ENCODE peak calls at places on chromosome 20, in six cellular contexts. Z is SW480; F is GM13976; I is lower lobe of right lung; X is activated CD4-positive, alpha-beta T cell treated with anti-CD3 and anti-CD28 coated beads, Interleukin-2, amount 50 U/mL, for 48 hours; T is MCF 10A. V is an unnamed sample.

GRCh38 chr20:6173481-6173880 is 50.7 kb upstream of the FERMT1 start:
- DNase-seq in X (no peak), Z (peak; percentile 7), I (no peak), F (no peak), T (no peak), V (no peak)

GRCh38 chr20:63766695-63767426 is 27.3 kb downstream of the SLC2A4RG start:
- DNase-seq in I (no peak), X (no peak), F (no peak), T (no peak), Z (no peak), V (no peak)

GRCh38 chr20:1900321-1900791 is 5.1 kb downstream of the SIRPA start:
- DNase-seq in F (peak; percentile 69), X (no peak), Z (peak; percentile 93), T (peak; percentile 67), I (no peak), V (peak; percentile 38)

GRCh38 chr20:36817496-36817895 is 43.9 kb upstream of the DSN1 start:
- DNase-seq in I (no peak), T (no peak), X (no peak), F (no peak), Z (no peak), V (no peak)

GRCh38 chr20:2244523-2244922 is 51.3 kb upstream of the TGM3 start:
- DNase-seq in Z (no peak), F (no peak), T (no peak), X (no peak), I (no peak), V (no peak)

GRCh38 chr20:59044796-59045195 is 2.2 kb upstream of the PRELID3B start:
- DNase-seq in Z (no peak), I (no peak), X (no peak), T (no peak), F (no peak), V (no peak)

GRCh38 chr20:32301719-32302506 is 24.5 kb downstream of the KIF3B start:
- DNase-seq in Z (no peak), F (no peak), I (no peak), X (no peak), T (no peak), V (no peak)

GRCh38 chr20:38730989-38731737 is 6.9 kb downstream of the SLC32A1 start:
- DNase-seq in I (peak; percentile 81), Z (peak; percentile 95), F (peak; percentile 86), X (peak; percentile 88), T (peak; percentile 59), V (no peak)

GRCh38 chr20:38674178-38675133 is 49.8 kb upstream of the SLC32A1 start:
- DNase-seq in F (peak; percentile 93), T (no peak), X (peak; percentile 60), Z (no peak), I (no peak), V (no peak)

GRCh38 chr20:11136691-11137090 is 462.9 kb upstream of the JAG1 start:
- DNase-seq in F (no peak), T (no peak), X (no peak), Z (no peak), I (no peak), V (peak; percentile 28)

GRCh38 chr20:33037456-33037855 is 6.0 kb downstream of the BPIFB6 start:
- DNase-seq in X (no peak), Z (no peak), I (no peak), T (no peak), F (no peak), V (no peak)

GRCh38 chr20:47670913-47671312 is 114.4 kb downstream of the SULF2 start:
- DNase-seq in T (no peak), Z (no peak), X (no peak), I (no peak), F (no peak), V (no peak)

GRCh38 chr20:1702288-1702687 is 44.7 kb upstream of the SIRPG start:
- DNase-seq in Z (no peak), F (no peak), I (no peak), T (no peak), X (no peak), V (peak; percentile 29)

GRCh38 chr20:1178103-1178502 is 6.7 kb downstream of the TMEM74B start:
- DNase-seq in Z (no peak), F (no peak), I (no peak), T (no peak), X (no peak), V (no peak)

GRCh38 chr20:62238569-62239277 is 402 bp downstream of the OSBPL2 start:
- DNase-seq in F (no peak), Z (peak; percentile 67), I (peak; percentile 63), T (peak; percentile 22), X (peak; percentile 12), V (no peak)

GRCh38 chr20:13101276-13101675 is 92.5 kb downstream of the SPTLC3 start:
- DNase-seq in Z (no peak), I (no peak), F (no peak), T (no peak), X (no peak), V (no peak)

GRCh38 chr20:51541189-51542032 is 1.1 kb downstream of the NFATC2 start:
- DNase-seq in T (no peak), F (peak; percentile 69), I (peak; percentile 62), X (peak; percentile 83), Z (peak; percentile 50), V (no peak)

GRCh38 chr20:45897692-45898091 is 6.6 kb downstream of the CTSA start:
- DNase-seq in X (no peak), I (no peak), Z (no peak), T (no peak), F (no peak), V (no peak)

GRCh38 chr20:61447950-61448349 is 195.9 kb downstream of the CDH4 start:
- DNase-seq in I (no peak), F (no peak), T (no peak), X (no peak), Z (no peak), V (no peak)

GRCh38 chr20:64084209-64085152 is at the start of gene LKAAEAR1:
- DNase-seq in F (no peak), I (no peak), T (no peak), X (no peak), Z (peak; percentile 66), V (no peak)

V was measured in astrocyte of the cerebellum.